ENCODE peak calls at places on chromosomes 1 and 21, in ten cellular contexts. Z is PC-3, W is heart right ventricle, M is tibial nerve, A is coronary artery, L is AG04450, Q is colonic mucosa, Y is fibroblast of lung, N is psoas muscle, P is dorsolateral prefrontal cortex. T is an unnamed sample.

GRCh38 chr1:6330410-6330827 is 63.1 kb downstream of the ACOT7 start:
- DNase-seq in Z (no peak), W (no peak), M (no peak), A (no peak), L (peak), Q (no peak), Y (peak), N (no peak), P (peak), T (no peak)

GRCh38 chr1:112439592-112439991 is 43.6 kb downstream of the CTTNBP2NL start:
- DNase-seq in Z (no peak), W (no peak), M (no peak), A (no peak), L (no peak), Q (no peak), Y (no peak), N (no peak), P (no peak), T (no peak)

GRCh38 chr1:151485685-151486255 is 25.4 kb upstream of the CGN start:
- DNase-seq in Z (no peak), W (no peak), M (no peak), A (no peak), L (no peak), Q (no peak), Y (no peak), N (no peak), P (no peak), T (no peak)

GRCh38 chr1:202126426-202126825 is 3.7 kb downstream of the GPR37L1 start:
- DNase-seq in Z (no peak), W (no peak), M (no peak), A (no peak), L (no peak), Q (no peak), Y (no peak), N (no peak), P (peak), T (no peak)

GRCh38 chr1:193408782-193409293 is 222.4 kb upstream of the B3GALT2 start:
- DNase-seq in Z (no peak), W (peak), M (peak), A (peak), L (peak), Q (peak), Y (peak), N (peak), P (no peak), T (no peak)

GRCh38 chr1:11858968-11859871 is 475 bp upstream of the NPPB start:
- DNase-seq in Z (peak), W (peak), M (no peak), A (no peak), L (no peak), Q (peak), Y (peak), N (peak), P (no peak), T (no peak)

GRCh38 chr1:219331424-219331823 is 157.7 kb downstream of the LYPLAL1 start:
- DNase-seq in Z (no peak), W (no peak), M (no peak), A (no peak), L (no peak), Q (no peak), Y (no peak), N (no peak), P (no peak), T (no peak)

GRCh38 chr1:156581661-156582387 is 2.3 kb downstream of the TTC24 start:
- DNase-seq in Z (no peak), W (no peak), M (no peak), A (no peak), L (no peak), Q (no peak), Y (no peak), N (no peak), P (no peak), T (no peak)

GRCh38 chr21:39107739-39108138 is 75.5 kb downstream of the PSMG1 start:
- DNase-seq in Z (no peak), W (no peak), M (no peak), A (no peak), L (no peak), Q (no peak), Y (no peak), N (no peak), P (peak), T (no peak)

GRCh38 chr1:153465728-153466625 is 5.5 kb upstream of the S100A7 start:
- DNase-seq in Z (peak), W (peak), M (peak), A (no peak), L (no peak), Q (peak), Y (peak), N (peak), P (no peak), T (no peak)

GRCh38 chr1:80917225-80917624 is 883.5 kb upstream of the ADGRL2 start:
- DNase-seq in Z (no peak), W (no peak), M (no peak), A (no peak), L (no peak), Q (no peak), Y (no peak), N (no peak), P (no peak), T (no peak)

GRCh38 chr1:212479188-212479587 is 46.5 kb downstream of the NENF start:
- DNase-seq in Z (no peak), W (no peak), M (no peak), A (no peak), L (no peak), Q (no peak), Y (no peak), N (no peak), P (no peak), T (no peak)

GRCh38 chr1:35431173-35431599 is 126.0 kb downstream of the KIAA0319L start:
- DNase-seq in Z (no peak), W (no peak), M (no peak), A (no peak), L (no peak), Q (no peak), Y (peak), N (no peak), P (no peak), T (no peak)

GRCh38 chr1:182035097-182035770 is 26.3 kb downstream of the ZNF648 start:
- DNase-seq in Z (no peak), W (no peak), M (no peak), A (no peak), L (no peak), Q (no peak), Y (no peak), N (no peak), P (no peak), T (no peak)

GRCh38 chr1:193905288-193906085 is 719.1 kb upstream of the B3GALT2 start:
- DNase-seq in Z (peak), W (no peak), M (no peak), A (no peak), L (no peak), Q (no peak), Y (peak), N (no peak), P (no peak), T (no peak)

GRCh38 chr1:86247553-86248279 is 91.1 kb upstream of the COL24A1 start:
- DNase-seq in Z (no peak), W (no peak), M (no peak), A (no peak), L (no peak), Q (no peak), Y (peak), N (no peak), P (no peak), T (no peak)

GRCh38 chr1:24688621-24689195 is 45.6 kb downstream of the SRRM1 start:
- DNase-seq in Z (peak), W (peak), M (peak), A (no peak), L (peak), Q (peak), Y (peak), N (peak), P (peak), T (peak)

GRCh38 chr1:24679725-24680124 is 36.6 kb downstream of the SRRM1 start:
- DNase-seq in Z (no peak), W (no peak), M (no peak), A (no peak), L (no peak), Q (no peak), Y (no peak), N (no peak), P (no peak), T (no peak)

GRCh38 chr1:24688033-24688432 is 44.9 kb downstream of the SRRM1 start:
- DNase-seq in Z (no peak), W (no peak), M (no peak), A (no peak), L (no peak), Q (no peak), Y (no peak), N (no peak), P (no peak), T (no peak)

GRCh38 chr1:24683713-24684162 is 40.6 kb downstream of the SRRM1 start:
- DNase-seq in Z (peak), W (no peak), M (no peak), A (no peak), L (peak), Q (no peak), Y (peak), N (no peak), P (no peak), T (no peak)
- H3K27ac ChIP-seq in Z (peak), W (peak), M (peak), A (no peak), L (peak), Q (no peak), Y (peak), N (no peak), P (no peak), T (no peak)

GRCh38 chr1:234322979-234323378 is 50.3 kb upstream of the COA6 start:
- DNase-seq in Z (peak), W (peak), M (no peak), A (no peak), L (no peak), Q (peak), Y (peak), N (no peak), P (no peak), T (no peak)

GRCh38 chr1:234327577-234328164 is 45.6 kb upstream of the COA6 start:
- DNase-seq in Z (no peak), W (no peak), M (no peak), A (no peak), L (no peak), Q (no peak), Y (no peak), N (no peak), P (no peak), T (no peak)

GRCh38 chr1:234324668-234325225 is 48.5 kb upstream of the COA6 start:
- DNase-seq in Z (no peak), W (no peak), M (no peak), A (no peak), L (no peak), Q (no peak), Y (no peak), N (no peak), P (no peak), T (no peak)

GRCh38 chr1:234326493-234327366 is 46.5 kb upstream of the COA6 start:
- DNase-seq in Z (peak), W (no peak), M (peak), A (no peak), L (no peak), Q (peak), Y (peak), N (no peak), P (no peak), T (no peak)

DNA sequence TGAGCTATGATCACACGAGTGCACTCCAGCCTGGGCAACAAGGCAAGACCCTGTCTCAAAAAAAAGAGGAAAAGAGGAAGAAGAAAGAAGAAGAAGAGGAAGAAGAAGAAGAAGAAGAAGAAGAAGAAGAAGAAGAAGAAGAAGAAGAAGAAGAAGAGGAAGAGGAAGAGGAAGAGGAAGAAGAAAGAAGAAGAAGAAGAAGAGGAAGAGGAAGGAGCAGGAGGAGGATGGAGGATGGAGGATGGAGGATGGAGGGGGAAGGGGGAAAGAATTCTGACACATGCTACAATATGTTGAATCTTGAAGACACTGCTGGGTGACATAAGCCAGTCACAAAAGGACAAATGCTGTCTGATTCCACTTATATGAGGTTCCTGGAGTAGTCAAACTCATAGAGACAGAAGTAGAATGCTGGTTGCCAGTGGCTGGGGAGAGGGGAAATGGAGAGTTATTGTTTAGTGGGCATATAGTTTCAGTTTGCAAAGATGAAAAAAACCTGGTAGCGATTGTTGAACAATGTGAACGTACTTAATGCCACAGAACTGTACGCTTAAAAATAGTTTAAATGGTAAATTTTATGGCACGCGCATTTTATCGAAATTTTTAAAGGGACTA is 47.3 kb upstream of the COA6 start:
- DNase-seq in Z (no peak), W (no peak), M (no peak), A (no peak), L (no peak), Q (no peak), Y (no peak), N (no peak), P (no peak), T (no peak)
- H3K27ac ChIP-seq in Z (no peak), W (no peak), M (no peak), A (no peak), L (no peak), Q (no peak), Y (no peak), N (no peak), P (no peak), T (no peak)

DNA sequence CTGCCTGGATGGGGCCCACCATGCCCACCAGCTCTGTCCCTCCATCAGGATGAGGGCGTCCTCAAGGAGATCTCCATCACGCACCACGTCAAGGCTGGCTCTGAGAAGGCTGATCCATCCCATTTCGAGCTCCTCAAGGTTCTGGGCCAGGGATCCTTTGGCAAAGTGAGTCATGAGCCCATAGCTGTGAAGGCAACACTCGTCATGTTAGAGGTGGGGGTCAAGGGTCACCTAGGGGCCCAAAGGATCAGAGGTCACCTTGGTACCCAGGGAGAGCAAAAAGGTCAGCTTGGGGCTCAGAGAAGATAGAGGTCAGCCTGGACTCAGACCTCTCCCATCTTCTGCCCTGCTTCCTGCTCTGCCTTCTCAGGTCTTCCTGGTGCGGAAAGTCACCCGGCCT is 17.3 kb downstream of the RPS6KA1 start:
- DNase-seq in Z (no peak), W (no peak), M (no peak), A (peak), L (no peak), Q (no peak), Y (no peak), N (no peak), P (no peak), T (no peak)
- H3K27ac ChIP-seq in Z (no peak), W (no peak), M (no peak), A (no peak), L (no peak), Q (no peak), Y (no peak), N (no peak), P (no peak), T (no peak)

GRCh38 chr1:172970186-172970585 is 80.6 kb downstream of the TNFSF18 start:
- DNase-seq in Z (peak), W (no peak), M (no peak), A (no peak), L (no peak), Q (no peak), Y (peak), N (no peak), P (no peak), T (no peak)
- H3K27ac ChIP-seq in Z (peak), W (no peak), M (no peak), A (no peak), L (no peak), Q (no peak), Y (no peak), N (no peak), P (no peak), T (no peak)

DNA sequence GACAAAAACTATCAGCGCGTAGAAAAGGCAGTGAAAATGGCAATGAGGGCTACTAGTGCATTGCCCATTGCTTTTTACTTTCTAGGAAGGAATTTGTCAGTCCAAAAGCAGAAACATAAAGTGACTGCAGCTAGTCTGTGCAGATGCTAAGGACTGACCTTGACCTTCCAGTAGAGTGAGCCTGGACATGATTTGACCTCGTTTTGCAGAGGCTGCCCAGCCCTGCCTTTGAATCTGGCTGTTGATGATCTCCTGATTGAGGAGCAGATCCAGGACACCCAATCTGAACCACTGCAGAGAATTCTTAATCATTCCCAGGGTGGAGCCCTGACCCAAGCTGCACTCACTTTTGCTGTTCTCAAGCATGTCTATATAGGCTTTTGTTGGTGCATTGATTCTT is 21.6 kb downstream of the DYRK3 start:
- DNase-seq in Z (no peak), W (no peak), M (no peak), A (no peak), L (no peak), Q (no peak), Y (no peak), N (no peak), P (no peak), T (no peak)
- H3K27ac ChIP-seq in Z (no peak), W (no peak), M (no peak), A (no peak), L (no peak), Q (no peak), Y (no peak), N (no peak), P (no peak), T (no peak)